ENCODE peak calls at places on chromosomes 7 and 10, in five cellular contexts. B, N, C, Z and D are unnamed samples.
A peak's percentile ranks its signal among the peaks of the same experiment; 100 is the strongest.

GRCh38 chr10:26090032-26090431 is 126.5 kb upstream of the GAD2 start:
- DNase-seq in B (no peak), N (no peak), C (no peak), Z (no peak), D (no peak)

GRCh38 chr10:72389022-72389421 is 34.3 kb upstream of the DNAJB12 start:
- DNase-seq in B (no peak), N (no peak), C (no peak), Z (no peak), D (no peak)

GRCh38 chr7:80644054-80644453 is 5.6 kb downstream of the CD36 start:
- DNase-seq in B (no peak), N (no peak), C (no peak), Z (no peak), D (no peak)

GRCh38 chr10:27687326-27687725 is 58.3 kb downstream of the MKX start:
- DNase-seq in B (no peak), N (no peak), C (no peak), Z (no peak), D (no peak)

GRCh38 chr10:125141860-125142484 is 18.4 kb downstream of the CTBP2 start:
- DNase-seq in B (no peak), N (no peak), C (no peak), Z (no peak), D (no peak)

GRCh38 chr10:48363617-48364355 is 57.3 kb downstream of the MAPK8 start:
- DNase-seq in B (peak; percentile 81), N (peak; percentile 30), C (peak; percentile 86), Z (peak; percentile 52), D (peak; percentile 87)

GRCh38 chr10:128070161-128070560 is 56.1 kb downstream of the MKI67 start:
- DNase-seq in B (no peak), N (no peak), C (no peak), Z (no peak), D (no peak)

GRCh38 chr10:8404721-8405120 is 350.2 kb downstream of the GATA3 start:
- DNase-seq in B (no peak), N (peak; percentile 85), C (no peak), Z (no peak), D (no peak)

GRCh38 chr7:35545831-35546230 is 149.1 kb downstream of the HERPUD2 start:
- DNase-seq in B (no peak), N (no peak), C (no peak), Z (no peak), D (no peak)

GRCh38 chr10:6583447-6583846 is 3.4 kb upstream of the PRKCQ start:
- DNase-seq in B (no peak), N (peak; percentile 53), C (no peak), Z (no peak), D (no peak)

GRCh38 chr10:93873427-93874115 is 20.2 kb upstream of the SLC35G1 start:
- DNase-seq in B (peak; percentile 72), N (no peak), C (peak; percentile 69), Z (no peak), D (no peak)

GRCh38 chr7:96319444-96319843 is 2.5 kb downstream of the SLC25A13 start:
- DNase-seq in B (no peak), N (no peak), C (peak; percentile 47), Z (no peak), D (no peak)

GRCh38 chr10:79491171-79491835 is 21.0 kb upstream of the EIF5AL1 start:
- DNase-seq in B (no peak), N (no peak), C (no peak), Z (no peak), D (no peak)

GRCh38 chr7:157635669-157636068 is 298.9 kb downstream of the DNAJB6 start:
- DNase-seq in B (no peak), N (no peak), C (no peak), Z (no peak), D (no peak)

GRCh38 chr7:149188213-149188612 is 7.1 kb upstream of the ZNF282 start:
- DNase-seq in B (no peak), N (no peak), C (no peak), Z (no peak), D (no peak)

GRCh38 chr7:35035511-35035921 is 1.8 kb downstream of the DPY19L1 start:
- DNase-seq in B (peak; percentile 52), N (peak; percentile 20), C (peak; percentile 56), Z (peak; percentile 71), D (peak; percentile 33)

GRCh38 chr7:110522751-110523200 is 568.2 kb upstream of the LRRN3 start:
- DNase-seq in B (peak; percentile 6), N (no peak), C (no peak), Z (peak; percentile 87), D (no peak)

GRCh38 chr10:101974091-101974799 is 81.7 kb downstream of the ARMH3 start:
- DNase-seq in B (peak; percentile 50), N (no peak), C (no peak), Z (no peak), D (peak; percentile 12)

GRCh38 chr7:139745330-139746143 is 32.3 kb downstream of the HIPK2 start:
- DNase-seq in B (peak; percentile 48), N (no peak), C (peak; percentile 65), Z (no peak), D (no peak)

GRCh38 chr7:585229-585711 is 65.6 kb upstream of the PDGFA start:
- DNase-seq in B (peak; percentile 10), N (no peak), C (peak; percentile 73), Z (no peak), D (no peak)

GRCh38 chr7:95420996-95421846 is 13.6 kb downstream of the PON2 start:
- DNase-seq in B (no peak), N (no peak), C (peak; percentile 27), Z (no peak), D (peak; percentile 76)

GRCh38 chr10:124050021-124051015 is 43.1 kb downstream of the CHST15 start:
- DNase-seq in B (no peak), N (no peak), C (no peak), Z (no peak), D (no peak)

GRCh38 chr10:17713133-17713532 is 38.9 kb upstream of the TMEM236 start:
- DNase-seq in B (no peak), N (no peak), C (no peak), Z (no peak), D (no peak)